ENCODE peak calls at places on chromosome 1, in seven cellular contexts. D, X, N, W, F, Y and T are unnamed samples.

GRCh38 chr1:15950763-15951295 is 25.1 kb downstream of the ZBTB17 start:
- DNase-seq in N (peak; percentile 84), X (peak; percentile 91), Y (no peak), W (peak; percentile 67), D (no peak), F (peak; percentile 37), T (no peak)

GRCh38 chr1:25061596-25061995 is 131.5 kb upstream of the RUNX3 start:
- DNase-seq in X (no peak), Y (no peak), F (no peak), W (no peak), N (no peak), D (no peak), T (no peak)

GRCh38 chr1:80212021-80212420 is 1205.5 kb upstream of the ADGRL4 start:
- DNase-seq in W (no peak), N (no peak), F (peak; percentile 21), X (no peak), D (no peak), Y (no peak), T (no peak)

GRCh38 chr1:182297312-182297711 is 94.3 kb downstream of the GLUL start:
- DNase-seq in D (no peak), Y (no peak), X (no peak), W (no peak), F (no peak), N (no peak), T (no peak)

GRCh38 chr1:23980006-23980724 is at the start of gene SRSF10:
- DNase-seq in N (peak; percentile 97), W (peak; percentile 95), X (peak; percentile 100), Y (peak; percentile 98), F (peak; percentile 99), D (peak; percentile 99), T (peak; percentile 99)

GRCh38 chr1:48254254-48254653 is 31.7 kb downstream of the SLC5A9 start:
- DNase-seq in W (no peak), X (no peak), D (no peak), N (no peak), F (no peak), Y (no peak), T (no peak)

GRCh38 chr1:15371610-15372539 is 37.8 kb upstream of the EFHD2 start:
- DNase-seq in F (no peak), Y (no peak), W (no peak), X (no peak), D (no peak), N (no peak), T (no peak)

GRCh38 chr1:194117582-194117981 is 931.2 kb upstream of the B3GALT2 start:
- DNase-seq in F (no peak), W (no peak), Y (no peak), N (no peak), X (no peak), D (no peak), T (no peak)

GRCh38 chr1:184910596-184910995 is 63.7 kb downstream of the NIBAN1 start:
- DNase-seq in X (peak; percentile 93), N (no peak), D (no peak), Y (peak; percentile 70), F (peak; percentile 56), W (no peak), T (no peak)

GRCh38 chr1:164440222-164440621 is 118.8 kb upstream of the PBX1 start:
- DNase-seq in W (no peak), X (no peak), Y (peak; percentile 42), N (no peak), D (peak; percentile 59), F (no peak), T (no peak)

GRCh38 chr1:232901255-232901654 is 49.2 kb upstream of the NTPCR start:
- DNase-seq in X (no peak), W (no peak), F (no peak), N (no peak), D (no peak), Y (no peak), T (no peak)

GRCh38 chr1:48718696-48719095 is 58.0 kb downstream of the BEND5 start:
- DNase-seq in N (no peak), X (no peak), F (no peak), W (no peak), Y (no peak), D (no peak), T (no peak)

GRCh38 chr1:205449750-205450443 is 5.9 kb downstream of the BLACAT1 start:
- DNase-seq in W (no peak), N (no peak), D (no peak), Y (peak; percentile 93), X (no peak), F (no peak), T (no peak)

GRCh38 chr1:160637821-160638539 is 8.9 kb downstream of the SLAMF1 start:
- DNase-seq in D (no peak), X (no peak), N (no peak), W (no peak), Y (no peak), F (no peak), T (no peak)

GRCh38 chr1:41162441-41162840 is 79.7 kb downstream of the SCMH1 start:
- DNase-seq in F (no peak), N (no peak), X (no peak), Y (no peak), W (no peak), D (no peak), T (no peak)